ENCODE peak calls at places on chromosome 9, in five cellular contexts. C is heart right ventricle, M is NCI-H748 treated with DMSO at 0.1 percent for 48 hours, Z is NCI-H460, Y is tibial artery. U is an unnamed sample.

GRCh38 chr9:84993105-84993504 is 323.6 kb downstream of the NTRK2 start:
- DNase-seq in C (no peak), M (no peak), Z (no peak), Y (no peak), U (no peak)

GRCh38 chr9:2208465-2208864 is 193.3 kb downstream of the SMARCA2 start:
- DNase-seq in C (no peak), M (no peak), Z (no peak), Y (no peak), U (no peak)

GRCh38 chr9:18296702-18297531 is 177.0 kb upstream of the ADAMTSL1 start:
- DNase-seq in C (no peak), M (no peak), Z (no peak), Y (no peak), U (no peak)

GRCh38 chr9:111232997-111233790 is 96.8 kb downstream of the OR2K2 start:
- DNase-seq in C (no peak), M (no peak), Z (no peak), Y (no peak), U (no peak)

GRCh38 chr9:130880599-130881220 is 15.9 kb downstream of the QRFP start:
- DNase-seq in C (no peak), M (no peak), Z (no peak), Y (no peak), U (no peak)

GRCh38 chr9:127116946-127117345 is 5.5 kb downstream of the ANGPTL2 start:
- DNase-seq in C (no peak), M (no peak), Z (no peak), Y (no peak), U (no peak)

GRCh38 chr9:12703996-12704395 is 10.8 kb downstream of the TYRP1 start:
- DNase-seq in C (no peak), M (no peak), Z (no peak), Y (no peak), U (no peak)

GRCh38 chr9:135165756-135166519 is 78.5 kb downstream of the OLFM1 start:
- DNase-seq in C (no peak), M (no peak), Z (no peak), Y (no peak), U (no peak)

GRCh38 chr9:124894741-124895170 is 32.8 kb downstream of the ARPC5L start:
- DNase-seq in C (no peak), M (no peak), Z (peak), Y (no peak), U (no peak)

GRCh38 chr9:137696526-137696925 is 77.7 kb downstream of the EHMT1 start:
- DNase-seq in C (no peak), M (no peak), Z (no peak), Y (no peak), U (no peak)

GRCh38 chr9:70021026-70021571 is 22.5 kb upstream of the MAMDC2 start:
- DNase-seq in C (peak), M (no peak), Z (no peak), Y (no peak), U (no peak)

GRCh38 chr9:35110327-35110758 is 5.3 kb downstream of the ATOSB start:
- DNase-seq in C (no peak), M (no peak), Z (no peak), Y (peak), U (no peak)

GRCh38 chr9:36598281-36598680 is 25.6 kb downstream of the MELK start:
- DNase-seq in C (no peak), M (no peak), Z (no peak), Y (no peak), U (no peak)

GRCh38 chr9:92266486-92266885 is 27.0 kb downstream of the IARS1 start:
- DNase-seq in C (no peak), M (no peak), Z (no peak), Y (no peak), U (no peak)

GRCh38 chr9:128412120-128412790 is 8.4 kb upstream of the CERCAM start:
- DNase-seq in C (peak), M (peak), Z (peak), Y (peak), U (no peak)

GRCh38 chr9:87420884-87421283 is 76.8 kb upstream of the DAPK1 start:
- DNase-seq in C (no peak), M (no peak), Z (no peak), Y (no peak), U (no peak)